ENCODE peak calls at places on chromosomes 7 and 10, in nine cellular contexts. R is progenitor cell of endocrine pancreas, M is natural killer cell, B is thoracic aorta, E is fibroblast of lung, C is HFFc6, P is heart left ventricle, H is astrocyte of the spinal cord, G is nephron progenitor cell. S is an unnamed sample.

GRCh38 chr7:28855538-28856217 is 102.5 kb downstream of the TRIL start:
- DNase-seq in R (no peak), M (no peak), B (no peak), E (peak), C (peak), P (no peak), H (peak), G (no peak), S (no peak)

GRCh38 chr7:82335001-82335400 is 108.6 kb downstream of the CACNA2D1 start:
- DNase-seq in R (no peak), M (no peak), B (no peak), E (peak), C (no peak), P (no peak), H (no peak), G (no peak), S (no peak)

GRCh38 chr7:66557214-66558200 is 71.2 kb upstream of the KCTD7 start:
- DNase-seq in R (peak), M (peak), B (no peak), E (peak), C (peak), P (peak), H (peak), G (peak), S (peak)

GRCh38 chr10:75712241-75712880 is 280.9 kb downstream of the LRMDA start:
- DNase-seq in R (no peak), M (no peak), B (no peak), E (no peak), C (no peak), P (no peak), H (no peak), G (peak), S (peak)

GRCh38 chr7:110373514-110374258 is 717.2 kb upstream of the LRRN3 start:
- DNase-seq in R (no peak), M (no peak), B (no peak), E (peak), C (no peak), P (no peak), H (peak), G (no peak), S (no peak)

GRCh38 chr7:151099486-151100211 is 13.4 kb downstream of the AGAP3 start:
- DNase-seq in R (no peak), M (no peak), B (no peak), E (no peak), C (no peak), P (no peak), H (no peak), G (no peak), S (no peak)

GRCh38 chr10:92575961-92576360 is 2.1 kb upstream of the IDE start:
- DNase-seq in R (no peak), M (no peak), B (no peak), E (no peak), C (peak), P (no peak), H (peak), G (no peak), S (no peak)

GRCh38 chr10:285216-285967 is 150.1 kb downstream of the ZMYND11 start:
- DNase-seq in R (no peak), M (no peak), B (no peak), E (no peak), C (no peak), P (no peak), H (no peak), G (no peak), S (no peak)

GRCh38 chr7:134327896-134328295 is 11.2 kb upstream of the SLC35B4 start:
- DNase-seq in R (no peak), M (no peak), B (no peak), E (peak), C (peak), P (no peak), H (peak), G (peak), S (no peak)

GRCh38 chr10:24718031-24718855 is 5.4 kb downstream of the ARHGAP21 start:
- DNase-seq in R (no peak), M (no peak), B (no peak), E (peak), C (peak), P (no peak), H (peak), G (no peak), S (no peak)

GRCh38 chr7:123749537-123749857 is 694 bp upstream of the WASL start:
- DNase-seq in R (no peak), M (no peak), B (no peak), E (peak), C (peak), P (no peak), H (no peak), G (no peak), S (no peak)

GRCh38 chr7:155831807-155832524 is 19.7 kb upstream of the SHH start:
- DNase-seq in R (no peak), M (no peak), B (no peak), E (peak), C (no peak), P (no peak), H (no peak), G (no peak), S (no peak)

GRCh38 chr7:95919574-95919973 is 147.2 kb downstream of the DYNC1I1 start:
- DNase-seq in R (no peak), M (no peak), B (no peak), E (no peak), C (no peak), P (no peak), H (no peak), G (no peak), S (no peak)

GRCh38 chr7:4702961-4703512 is 20.9 kb downstream of the FOXK1 start:
- DNase-seq in R (no peak), M (no peak), B (no peak), E (no peak), C (no peak), P (no peak), H (no peak), G (peak), S (peak)

GRCh38 chr7:100173806-100174495 is 3.2 kb downstream of the GPC2 start:
- DNase-seq in R (no peak), M (no peak), B (no peak), E (no peak), C (no peak), P (no peak), H (no peak), G (no peak), S (no peak)

GRCh38 chr10:51063166-51063565 is 11.1 kb upstream of the PRKG1 start:
- DNase-seq in R (no peak), M (no peak), B (no peak), E (no peak), C (no peak), P (no peak), H (no peak), G (no peak), S (no peak)

DNA sequence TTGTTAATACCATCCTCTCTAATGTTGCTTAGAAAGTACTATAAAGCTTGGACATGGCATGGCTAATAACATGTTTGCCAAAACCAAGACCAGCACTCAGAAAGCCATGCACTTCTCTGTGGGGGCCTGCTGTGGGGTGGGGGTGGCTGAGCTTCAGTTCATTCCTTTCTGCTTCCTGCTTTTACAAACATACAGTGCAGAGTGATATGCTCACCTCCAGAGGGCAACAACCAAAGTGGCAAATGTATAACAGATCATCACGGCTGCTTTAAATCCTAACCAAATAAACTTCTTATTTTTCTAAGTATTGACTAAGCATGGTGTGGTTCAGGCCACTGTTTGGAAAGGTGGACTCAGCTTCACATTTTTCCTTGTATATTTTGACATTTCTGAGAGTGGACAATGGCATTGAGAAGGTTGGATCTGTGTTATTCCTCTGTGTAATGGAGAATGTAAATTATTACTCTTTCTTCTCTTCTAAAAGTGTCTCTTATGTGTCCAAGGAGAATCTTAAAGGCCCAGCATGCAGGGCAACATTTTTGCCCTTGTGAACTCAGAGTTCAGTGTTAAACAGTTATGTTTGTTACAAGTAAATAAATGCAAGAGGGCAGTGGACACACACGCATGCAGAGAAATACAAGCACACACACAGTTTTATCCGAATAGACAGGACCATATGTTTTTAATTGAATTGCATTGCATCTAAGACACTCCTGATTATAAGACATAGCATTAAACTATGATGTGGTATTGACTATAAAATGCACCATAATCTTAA is 186.1 kb downstream of the HERPUD2 start:
- DNase-seq in R (no peak), M (no peak), B (no peak), E (no peak), C (no peak), P (no peak), H (no peak), G (no peak), S (no peak)
- TF ChIP-seq CTCF in R (peak), M (no peak), B (no peak), E (no peak), C (no peak), P (no peak), H (peak), G (no peak), S (peak)

GRCh38 chr7:103065666-103066065 is 8.9 kb downstream of the FBXL13 start:
- DNase-seq in R (peak), M (no peak), B (no peak), E (peak), C (no peak), P (no peak), H (peak), G (peak), S (peak)
- TF ChIP-seq CTCF in R (peak), M (peak), B (peak), E (peak), C (peak), P (peak), H (peak), G (peak), S (peak)

GRCh38 chr10:87861566-87861952 is 1.8 kb downstream of the KLLN start:
- DNase-seq in R (peak), M (peak), B (peak), E (peak), C (peak), P (peak), H (peak), G (peak), S (peak)
- TF ChIP-seq CTCF in R (no peak), M (no peak), B (no peak), E (peak), C (peak), P (peak), H (peak), G (no peak), S (peak)

DNA sequence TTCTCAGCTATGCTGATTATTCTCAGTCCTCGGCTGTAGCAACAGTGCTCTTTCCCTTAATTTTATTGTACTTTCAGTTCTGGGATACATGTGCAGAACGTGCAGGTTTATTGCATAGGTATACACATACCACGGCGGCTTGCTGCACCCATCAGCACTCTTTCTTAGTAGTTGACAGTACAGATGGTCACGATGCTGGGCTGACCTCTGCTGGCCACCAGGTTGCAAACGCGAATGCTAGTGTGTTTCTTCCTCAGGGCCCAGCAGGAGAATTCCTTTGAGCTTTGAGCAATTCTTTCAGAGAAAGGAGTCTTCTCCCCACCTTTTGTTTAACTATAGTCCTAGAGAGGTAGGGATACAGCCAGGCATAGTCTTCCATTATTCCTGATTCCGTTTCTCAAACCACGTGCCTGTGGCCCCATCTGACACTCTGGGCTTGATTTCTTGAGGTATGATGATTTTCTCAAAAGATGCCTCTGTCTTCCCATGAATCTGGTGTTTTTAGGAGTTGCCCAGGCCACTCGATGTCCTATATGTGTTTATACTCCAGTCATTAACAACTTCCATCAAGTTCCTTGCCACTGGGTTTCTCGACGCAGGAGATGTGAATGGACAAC is 48.9 kb upstream of the CDC14C start:
- DNase-seq in R (peak), M (no peak), B (no peak), E (peak), C (peak), P (peak), H (peak), G (peak), S (peak)
- TF ChIP-seq CTCF in R (peak), M (no peak), B (no peak), E (peak), C (peak), P (peak), H (peak), G (peak), S (peak)